ENCODE peak calls at places on chromosomes 7 and 10, in nine cellular contexts. A is H9; Q is KBM-7; E is hippocampal formation; L is neural crest cell; U is ACHN; M is activated naive CD4-positive, alpha-beta T cell treated with anti-CD3 and anti-CD28 coated beads, Interleukin-2, amount 10 ng/mL, durations not matched to agents 7 days and 5 days; C is GM20000; G is osteocyte. Y is an unnamed sample.

GRCh38 chr10:49012603-49013002 is 73.0 kb upstream of the LRRC18 start:
- DNase-seq in L (no peak), G (no peak), M (no peak), A (no peak), C (no peak), E (no peak), U (no peak), Q (no peak), Y (no peak)

GRCh38 chr10:68837626-68838322 is 10.4 kb downstream of the STOX1 start:
- DNase-seq in E (no peak), M (no peak), Q (no peak), G (no peak), A (no peak), L (no peak), U (no peak), C (no peak), Y (no peak)

GRCh38 chr10:93826355-93826754 is 67.4 kb upstream of the SLC35G1 start:
- DNase-seq in U (no peak), L (no peak), C (no peak), A (no peak), G (no peak), M (no peak), E (no peak), Q (peak), Y (no peak)

GRCh38 chr10:44279376-44279775 is 105.5 kb downstream of the CXCL12 start:
- DNase-seq in L (no peak), E (no peak), Q (no peak), U (no peak), A (no peak), G (no peak), M (no peak), C (no peak), Y (no peak)

GRCh38 chr7:5824297-5824610 is 42.8 kb upstream of the RNF216 start:
- DNase-seq in A (no peak), C (no peak), G (no peak), L (no peak), Q (no peak), U (no peak), E (no peak), M (peak), Y (no peak)

GRCh38 chr10:105597297-105597696 is 956.2 kb downstream of the SORCS3 start:
- DNase-seq in C (no peak), G (no peak), Q (no peak), M (no peak), E (no peak), U (no peak), A (no peak), L (no peak), Y (no peak)

GRCh38 chr7:27647052-27647451 is 15.6 kb downstream of the HIBADH start:
- DNase-seq in L (no peak), E (no peak), A (no peak), G (no peak), M (no peak), U (peak), C (no peak), Q (no peak), Y (no peak)

GRCh38 chr7:46215987-46216567 is 295.0 kb upstream of the IGFBP3 start:
- DNase-seq in G (no peak), M (no peak), E (no peak), Q (no peak), C (no peak), U (no peak), A (peak), L (peak), Y (no peak)

GRCh38 chr10:46554166-46554781 is 2.2 kb downstream of the GPRIN2 start:
- DNase-seq in A (peak), Q (no peak), C (no peak), U (no peak), G (peak), E (no peak), M (no peak), L (no peak), Y (no peak)

GRCh38 chr10:79129361-79129997 is 60.7 kb downstream of the ZMIZ1 start:
- DNase-seq in C (no peak), U (peak), G (no peak), A (peak), E (no peak), M (no peak), L (peak), Q (peak), Y (peak)

GRCh38 chr10:108360187-108360586 is 1195.7 kb upstream of the SORCS1 start:
- DNase-seq in E (no peak), M (no peak), L (no peak), U (no peak), A (no peak), C (no peak), G (no peak), Q (no peak), Y (no peak)

GRCh38 chr10:93968452-93969044 is 25.2 kb upstream of the PLCE1 start:
- DNase-seq in Q (no peak), A (no peak), M (no peak), E (no peak), L (no peak), U (no peak), G (no peak), C (no peak), Y (no peak)

GRCh38 chr10:103843045-103843444 is 12.3 kb downstream of the SH3PXD2A start:
- DNase-seq in U (no peak), E (no peak), M (no peak), C (no peak), Q (no peak), L (no peak), G (no peak), A (no peak), Y (no peak)